ENCODE peak calls at places on chromosomes 11 and 22, in four cellular contexts. X, P, F and R are unnamed samples.

GRCh38 chr11:122020902-122021301 is 95.1 kb downstream of the BLID start:
- DNase-seq in F (no peak), X (no peak), P (no peak), R (no peak)

GRCh38 chr22:44758354-44758969 is 6.1 kb downstream of the ARHGAP8 start:
- DNase-seq in X (no peak), F (no peak), P (no peak), R (no peak)

GRCh38 chr11:65169164-65169641 is 830 bp upstream of the SPDYC start:
- DNase-seq in P (peak), F (no peak), X (no peak), R (no peak)

GRCh38 chr11:91922846-91923245 is 301.8 kb upstream of the FAT3 start:
- DNase-seq in P (no peak), X (no peak), F (no peak), R (no peak)

GRCh38 chr11:108221981-108222685 is at the start of gene NPAT:
- DNase-seq in P (peak), F (no peak), X (no peak), R (no peak)

GRCh38 chr22:47474464-47474863 is 712.0 kb downstream of the TBC1D22A start:
- DNase-seq in X (no peak), F (no peak), P (no peak), R (no peak)

GRCh38 chr11:130510407-130511006 is 62.1 kb downstream of the ADAMTS15 start:
- DNase-seq in F (no peak), P (no peak), X (no peak), R (no peak)

GRCh38 chr11:113835306-113835705 is 40.1 kb downstream of the USP28 start:
- DNase-seq in X (no peak), P (no peak), F (no peak), R (no peak)

GRCh38 chr11:65551572-65552398 is 6.4 kb downstream of the LTBP3 start:
- DNase-seq in P (peak), F (no peak), X (no peak), R (no peak)

GRCh38 chr11:10858505-10859360 is 880 bp upstream of the ZBED5 start:
- DNase-seq in P (peak), F (no peak), X (no peak), R (no peak)

GRCh38 chr11:71294846-71295600 is 42.6 kb upstream of the SHANK2 start:
- DNase-seq in F (no peak), X (no peak), P (no peak), R (no peak)

GRCh38 chr11:44530413-44531115 is 34.9 kb upstream of the CD82 start:
- DNase-seq in X (no peak), F (no peak), P (peak), R (no peak)

GRCh38 chr11:122634507-122634906 is 21.0 kb upstream of the UBASH3B start:
- DNase-seq in P (no peak), F (no peak), X (no peak), R (no peak)

GRCh38 chr22:41417622-41418390 is 28.8 kb downstream of the TOB2 start:
- DNase-seq in P (no peak), X (no peak), F (no peak), R (no peak)

GRCh38 chr11:18671246-18671645 is 27.3 kb upstream of the TMEM86A start:
- DNase-seq in X (no peak), F (no peak), P (no peak), R (no peak)

GRCh38 chr11:75199412-75199955 is 41.1 kb upstream of the TPBGL start:
- DNase-seq in P (no peak), F (no peak), X (no peak), R (no peak)

GRCh38 chr22:24578355-24579241 is 14.3 kb downstream of the LRRC75B start:
- DNase-seq in X (no peak), F (no peak), P (no peak), R (no peak)
- TF ChIP-seq POLR2AphosphoS5 in X (no peak), F (no peak), P (no peak), R (peak)

GRCh38 chr22:33438273-33438672 is 380.1 kb upstream of the SYN3 start:
- DNase-seq in X (no peak), P (no peak), F (no peak), R (no peak)
- TF ChIP-seq POLR2AphosphoS5 in X (no peak), P (no peak), F (no peak), R (no peak)

GRCh38 chr11:47980907-47981621 is 705 bp downstream of the PTPRJ start:
- DNase-seq in P (peak), F (peak), X (no peak), R (no peak)

GRCh38 chr11:47977651-47978050 is 2.7 kb upstream of the PTPRJ start:
- DNase-seq in P (no peak), F (no peak), X (no peak), R (no peak)

GRCh38 chr11:47981667-47982404 is 1.5 kb downstream of the PTPRJ start:
- DNase-seq in P (no peak), F (no peak), X (no peak), R (no peak)

GRCh38 chr11:47979378-47980092 is 824 bp upstream of the PTPRJ start:
- DNase-seq in P (no peak), X (no peak), F (no peak), R (no peak)

GRCh38 chr11:47980093-47980906 is at the start of gene PTPRJ:
- DNase-seq in X (no peak), P (peak), F (peak), R (no peak)
- TF ChIP-seq POLR2AphosphoS5 in X (peak), P (no peak), F (no peak), R (no peak)

DNA sequence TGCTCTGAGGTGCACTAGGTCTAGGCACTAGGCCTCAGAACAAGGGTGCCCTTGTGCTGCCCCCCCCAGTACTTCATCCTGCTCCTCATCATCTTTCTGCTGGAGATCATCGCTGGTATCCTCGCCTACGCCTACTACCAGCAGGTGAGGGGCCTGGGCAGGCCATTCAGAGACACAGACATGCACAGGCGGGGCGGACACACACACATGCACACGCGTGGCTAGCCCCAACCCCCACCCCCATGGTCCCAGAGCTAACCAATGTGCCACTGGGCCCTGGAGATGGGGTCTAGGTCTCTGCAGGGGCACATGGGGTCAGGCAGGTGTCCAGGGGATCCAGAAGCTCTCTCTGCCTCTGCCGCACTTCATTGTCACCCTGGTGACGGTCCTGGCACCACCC is 3.9 kb downstream of the CD151 start:
- DNase-seq in P (no peak), F (no peak), X (no peak), R (no peak)
- TF ChIP-seq POLR2AphosphoS5 in P (no peak), F (no peak), X (no peak), R (no peak)

DNA sequence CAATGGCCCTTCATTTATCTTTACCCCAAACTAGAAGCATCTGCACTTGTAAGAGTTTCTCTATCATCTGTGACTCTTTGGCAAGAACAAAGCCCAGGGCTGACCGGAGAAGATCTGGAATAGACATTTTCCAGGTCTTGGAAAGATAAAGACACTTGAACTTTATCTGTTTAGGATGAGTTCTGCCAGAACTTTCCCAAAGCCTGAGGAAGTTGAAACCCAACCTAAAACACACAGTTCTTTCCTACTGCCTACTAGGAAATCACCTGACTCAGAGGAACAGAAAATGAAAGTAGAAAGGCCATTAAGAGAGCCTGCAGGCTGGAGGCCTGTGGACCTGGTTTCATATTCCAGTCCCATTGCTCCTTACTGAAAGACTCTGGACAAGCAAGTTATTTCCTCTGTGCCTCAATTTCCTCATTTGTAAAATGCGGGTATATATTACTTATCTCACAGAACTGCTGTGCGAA is 1.4 kb downstream of the UBE2L6 start:
- DNase-seq in P (no peak), X (no peak), F (peak), R (no peak)
- TF ChIP-seq POLR2AphosphoS5 in P (no peak), X (no peak), F (no peak), R (no peak)

GRCh38 chr11:68471360-68472340 is 11.1 kb downstream of the PPP6R3 start:
- DNase-seq in F (no peak), X (no peak), P (no peak), R (no peak)
- TF ChIP-seq POLR2AphosphoS5 in F (no peak), X (no peak), P (no peak), R (no peak)

DNA sequence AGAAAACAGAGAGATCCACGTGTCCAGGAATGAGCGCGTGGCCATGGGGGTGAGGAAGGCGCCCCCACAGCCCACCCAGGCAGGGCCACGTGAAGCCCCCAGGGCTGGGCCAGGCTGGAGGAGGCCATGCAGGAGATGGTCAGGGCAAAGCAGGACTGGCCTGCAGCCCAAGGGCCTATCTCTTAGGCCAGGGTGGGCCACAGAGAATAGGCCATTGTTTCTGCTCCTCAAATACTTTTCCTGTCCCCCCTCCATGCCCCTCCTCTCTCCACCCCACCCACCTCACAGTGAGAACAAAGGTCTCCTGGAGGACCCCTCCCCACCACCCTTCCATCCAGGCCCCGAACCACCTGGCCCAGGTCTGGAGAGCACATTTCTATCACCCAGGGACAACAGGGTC is 8.3 kb upstream of the CDC42EP1 start:
- DNase-seq in P (no peak), X (no peak), F (no peak), R (no peak)
- TF ChIP-seq POLR2AphosphoS5 in P (no peak), X (no peak), F (no peak), R (no peak)